ENCODE peak calls at places on chromosomes 3 and 15, in five cellular contexts. S, R, A, L and M are unnamed samples.
A peak's percentile ranks its signal among the peaks of the same experiment; 100 is the strongest.

GRCh38 chr3:192850501-192850981 is 67.1 kb downstream of the MB21D2 start:
- DNase-seq in S (peak; percentile 70), R (no peak), A (peak; percentile 69), L (no peak), M (no peak)

GRCh38 chr15:101447168-101447533 is 42.4 kb downstream of the PCSK6 start:
- DNase-seq in S (no peak), A (no peak), L (no peak), R (no peak), M (no peak)

GRCh38 chr15:45351229-45351628 is 27.1 kb downstream of the GATM start:
- DNase-seq in S (no peak), A (no peak), R (no peak), L (no peak), M (no peak)

GRCh38 chr3:59535791-59536221 is 486.0 kb upstream of the CFAP20DC start:
- DNase-seq in L (no peak), R (no peak), S (no peak), A (no peak), M (no peak)

GRCh38 chr3:122795674-122795969 is 753 bp downstream of the SLC49A4 start:
- DNase-seq in R (no peak), S (no peak), L (no peak), A (no peak), M (no peak)

GRCh38 chr3:44396200-44397171 is 57.9 kb downstream of the TCAIM start:
- DNase-seq in A (no peak), S (no peak), L (no peak), R (no peak), M (no peak)

GRCh38 chr15:46222861-46223260 is 588.0 kb downstream of the SQOR start:
- DNase-seq in L (no peak), R (no peak), S (no peak), A (no peak), M (no peak)

GRCh38 chr3:139974809-139975425 is 39.9 kb downstream of the CLSTN2 start:
- DNase-seq in R (no peak), L (no peak), S (no peak), A (no peak), M (no peak)

GRCh38 chr15:93420050-93420452 is 331.0 kb upstream of the RGMA start:
- DNase-seq in L (no peak), R (no peak), S (no peak), A (no peak), M (no peak)

GRCh38 chr15:78739206-78739605 is 72.1 kb downstream of the ADAMTS7 start:
- DNase-seq in A (no peak), S (peak; percentile 4), L (no peak), R (no peak), M (no peak)

GRCh38 chr3:24048843-24049242 is 103.8 kb downstream of the NR1D2 start:
- DNase-seq in R (no peak), L (no peak), A (no peak), S (no peak), M (no peak)

DNA sequence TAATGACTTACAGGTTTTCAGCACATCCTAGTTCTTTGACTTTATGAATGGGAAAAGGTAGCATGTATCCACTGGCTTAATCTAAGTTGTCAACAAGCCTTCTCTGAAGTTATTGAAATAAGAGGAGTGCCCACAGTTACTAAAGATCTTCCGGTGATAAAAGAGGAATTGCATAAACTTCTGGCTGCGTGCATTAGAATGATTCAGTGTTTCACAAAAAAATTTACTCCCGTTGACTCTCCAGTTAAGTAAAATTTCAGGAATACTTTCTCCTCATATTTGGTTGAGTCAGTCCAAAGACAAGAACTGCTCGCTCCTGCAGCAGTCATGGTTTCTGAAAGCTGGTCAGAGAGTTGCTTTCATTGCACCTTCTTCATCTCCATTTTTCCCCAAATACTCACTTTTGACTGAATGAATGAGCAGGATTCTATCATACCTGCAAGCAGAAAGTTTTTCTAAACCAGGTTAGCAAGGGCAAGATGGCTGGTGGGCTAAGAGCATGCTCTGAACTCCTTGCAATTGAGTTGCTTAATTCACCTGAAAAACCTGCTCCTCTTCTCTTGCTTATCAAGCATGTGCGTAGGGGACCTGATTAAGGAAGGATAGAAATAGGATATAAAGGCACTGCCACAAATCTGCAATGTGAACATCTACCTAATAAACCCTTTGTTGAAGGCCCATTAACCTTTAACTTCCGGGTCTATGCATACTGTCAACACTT is 64.2 kb upstream of the TIMP4 start:
- DNase-seq in A (no peak), L (no peak), R (no peak), S (no peak), M (peak; percentile 34)
- TF ChIP-seq POLR2AphosphoS5 in A (no peak), L (no peak), R (no peak), S (no peak), M (peak; percentile 59)

DNA sequence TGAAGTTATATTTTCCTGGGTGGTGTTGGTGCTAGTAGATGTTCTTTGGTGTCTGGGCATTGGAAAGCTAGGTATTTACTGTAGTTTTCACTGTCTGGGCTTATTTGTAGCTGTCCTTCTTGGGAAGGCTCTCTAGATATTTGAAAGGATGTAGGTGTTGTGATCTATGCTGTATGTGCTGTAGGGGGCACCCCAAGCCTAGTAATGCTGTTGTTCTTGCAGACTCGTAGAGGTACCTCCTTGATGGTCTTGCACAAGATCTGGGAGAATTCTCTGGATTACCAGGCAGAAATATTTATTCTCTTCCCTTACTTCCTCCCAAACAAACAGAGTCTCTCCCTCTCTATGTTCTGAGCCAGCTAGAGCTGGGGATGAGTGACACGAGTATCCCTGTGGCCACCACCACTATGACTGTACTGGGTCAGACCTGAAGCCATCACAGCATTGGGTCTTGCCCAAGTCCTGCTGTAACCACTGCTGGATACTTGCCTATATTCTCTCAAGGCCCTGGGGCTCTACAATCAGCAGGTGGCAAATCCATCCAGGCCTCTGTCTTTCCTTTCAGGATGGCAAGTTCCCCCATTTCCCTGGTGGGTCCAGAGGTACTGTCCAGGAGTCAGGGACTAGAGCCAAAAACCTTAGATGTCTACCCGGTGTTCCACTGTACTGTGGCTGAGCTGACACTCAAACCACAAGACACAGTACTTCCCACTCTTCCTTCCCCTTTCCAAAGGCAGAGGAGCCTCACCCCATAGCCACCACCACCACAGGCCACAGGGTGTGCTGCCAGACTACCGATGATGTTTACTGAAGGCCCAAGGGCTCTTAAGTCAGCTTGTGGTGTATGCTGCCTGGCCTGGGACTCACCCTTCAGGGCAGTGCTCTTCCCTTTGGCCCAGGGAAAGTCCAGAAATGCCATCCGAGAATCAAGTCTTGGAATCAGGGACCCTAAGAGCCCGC is 195.2 kb upstream of the DPPA4 start:
- DNase-seq in R (peak; percentile 85), L (no peak), S (peak; percentile 39), A (no peak), M (no peak)
- TF ChIP-seq POLR2AphosphoS5 in R (no peak), L (no peak), S (no peak), A (no peak), M (no peak)

GRCh38 chr3:5133239-5133638 is 11.1 kb downstream of the ARL8B start:
- DNase-seq in L (no peak), A (no peak), S (no peak), R (no peak), M (no peak)
- TF ChIP-seq POLR2AphosphoS5 in L (no peak), A (no peak), S (no peak), R (no peak), M (no peak)

DNA sequence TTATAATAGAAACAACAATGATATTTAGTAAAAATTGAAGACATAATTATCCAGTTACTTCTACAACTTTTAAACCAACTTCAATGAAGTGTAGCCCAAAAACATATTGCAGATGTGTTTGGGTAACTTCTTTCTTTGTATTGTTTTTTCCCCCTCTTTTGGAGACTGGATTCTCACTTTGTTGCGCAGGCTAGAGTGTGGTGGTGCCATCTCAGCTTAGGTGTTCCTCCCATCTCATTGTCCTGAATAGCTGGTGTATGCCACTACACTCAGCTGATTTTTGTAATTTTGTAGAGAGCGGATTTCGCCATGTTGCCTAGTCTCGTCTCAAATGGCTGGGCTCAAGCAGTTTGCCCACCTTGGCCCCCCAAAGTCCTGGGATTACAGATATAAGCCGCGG is 148.1 kb downstream of the FNDC3B start:
- DNase-seq in R (no peak), A (no peak), S (no peak), L (no peak), M (no peak)
- TF ChIP-seq POLR2AphosphoS5 in R (no peak), A (no peak), S (no peak), L (no peak), M (no peak)

GRCh38 chr3:194689493-194689901 is 3.8 kb downstream of the FAM43A start:
- DNase-seq in S (no peak), L (no peak), A (no peak), R (no peak), M (no peak)
- TF ChIP-seq POLR2AphosphoS5 in S (no peak), L (no peak), A (no peak), R (no peak), M (no peak)

GRCh38 chr3:187016639-187017345 is 86.5 kb downstream of the ST6GAL1 start:
- DNase-seq in L (no peak), A (no peak), R (no peak), S (no peak), M (no peak)
- TF ChIP-seq POLR2AphosphoS5 in L (no peak), A (peak; percentile 69), R (no peak), S (no peak), M (no peak)